ENCODE peak calls at places on chromosome 11, in ten cellular contexts. C is glutamatergic neuron; N is WTC11; V is AG09319; U is stimulated activated CD4-positive, alpha-beta T cell treated with anti-CD3 and anti-CD28 coated beads, Interleukin-2, amount 100 ng/mL, for 48 hours; L is naive thymus-derived CD8-positive, alpha-beta T cell; H is anterior cingulate cortex; W is NCI-H460; E is central memory CD4-positive, alpha-beta T cell; Q is activated gamma-delta T cell treated with Interleukin-2 at 50 U/mL for 16 hours. J is an unnamed sample.

GRCh38 chr11:64916040-64916847 is 765 bp downstream of the ATG2A start:
- DNase-seq in E (peak), W (no peak), C (no peak), L (no peak), U (peak), H (no peak), V (no peak), Q (peak), N (no peak), J (no peak)

GRCh38 chr11:34614334-34615113 is 6.4 kb upstream of the EHF start:
- DNase-seq in V (peak), E (no peak), W (no peak), C (no peak), L (no peak), N (no peak), U (no peak), H (no peak), Q (no peak), J (no peak)

GRCh38 chr11:101034076-101034475 is 95.5 kb downstream of the PGR start:
- DNase-seq in H (no peak), E (no peak), L (no peak), U (no peak), Q (no peak), W (no peak), V (no peak), C (no peak), N (peak), J (no peak)

GRCh38 chr11:63880031-63880841 is 36.7 kb downstream of the RCOR2 start:
- DNase-seq in W (no peak), E (no peak), U (no peak), H (no peak), V (no peak), N (no peak), C (no peak), Q (no peak), L (no peak), J (peak)

GRCh38 chr11:22510741-22511140 is 114.9 kb downstream of the FANCF start:
- DNase-seq in H (no peak), C (no peak), N (no peak), V (no peak), Q (no peak), E (no peak), U (no peak), W (no peak), L (no peak), J (peak)

GRCh38 chr11:1845571-1846452 is 7.0 kb downstream of the TNNI2 start:
- DNase-seq in E (peak), U (no peak), H (no peak), W (no peak), N (no peak), L (no peak), V (no peak), C (no peak), Q (peak), J (no peak)

GRCh38 chr11:102452461-102453285 is at the start of gene TMEM123:
- DNase-seq in Q (peak), U (peak), C (peak), L (peak), E (peak), H (peak), W (no peak), V (no peak), N (peak), J (peak)

GRCh38 chr11:70698871-70699270 is 300.5 kb downstream of the CTTN start:
- DNase-seq in Q (no peak), W (no peak), E (no peak), L (no peak), V (no peak), H (no peak), U (no peak), C (no peak), N (no peak), J (no peak)

GRCh38 chr11:6404341-6405038 is 14.2 kb downstream of the SMPD1 start:
- DNase-seq in V (no peak), W (no peak), L (no peak), N (no peak), C (peak), E (peak), H (peak), Q (peak), U (no peak), J (no peak)

GRCh38 chr11:108708173-108708572 is 43.3 kb downstream of the DDX10 start:
- DNase-seq in Q (no peak), E (no peak), U (no peak), N (no peak), V (no peak), L (no peak), W (no peak), H (no peak), C (no peak), J (no peak)

GRCh38 chr11:122717264-122717867 is 61.8 kb downstream of the UBASH3B start:
- DNase-seq in Q (peak), N (no peak), W (no peak), H (no peak), E (no peak), L (no peak), C (no peak), V (no peak), U (no peak), J (no peak)

GRCh38 chr11:65927904-65928397 is 8.7 kb downstream of the DRAP1 start:
- DNase-seq in E (peak), Q (peak), N (no peak), U (peak), C (no peak), L (peak), H (no peak), V (no peak), W (no peak), J (no peak)

GRCh38 chr11:80330302-80330701 is 889.5 kb upstream of the TENM4 start:
- DNase-seq in V (no peak), N (no peak), C (no peak), W (no peak), E (no peak), H (no peak), L (no peak), U (no peak), Q (no peak), J (no peak)

GRCh38 chr11:7965386-7965785 is at the start of gene NLRP10:
- DNase-seq in W (no peak), Q (no peak), L (no peak), C (no peak), V (peak), E (no peak), H (no peak), U (no peak), N (no peak), J (peak)

GRCh38 chr11:2512431-2513407 is 67.9 kb downstream of the KCNQ1 start:
- DNase-seq in Q (no peak), W (no peak), N (peak), V (no peak), E (no peak), U (no peak), H (no peak), C (peak), L (no peak), J (no peak)

J was measured in amniotic stem cell.